ENCODE peak calls at places on chromosome 4, in nine cellular contexts. One of them, this sample, is unnamed.

GRCh38 chr4:3399277-3400194 is 42.2 kb upstream of the HGFAC start:
- DNase-seq in cardiac fibroblast: peak
- DNase-seq in Calu3: no peak
- DNase-seq in fibroblast of mammary gland: peak
- DNase-seq in brain microvascular endothelial cell: peak
- DNase-seq in heart right ventricle: peak
- DNase-seq in astrocyte of the spinal cord: peak
- DNase-seq in GM13977: no peak
- DNase-seq in GM12878: no peak
- DNase-seq in this sample: no peak

GRCh38 chr4:103998752-103999151 is 279.0 kb upstream of the TACR3 start:
- DNase-seq in fibroblast of mammary gland: no peak
- DNase-seq in GM12878: no peak
- DNase-seq in Calu3: no peak
- DNase-seq in brain microvascular endothelial cell: no peak
- DNase-seq in GM13977: no peak
- DNase-seq in heart right ventricle: no peak
- DNase-seq in astrocyte of the spinal cord: no peak
- DNase-seq in cardiac fibroblast: no peak
- DNase-seq in this sample: no peak

GRCh38 chr4:186881521-186882220 is 158.0 kb upstream of the FAT1 start:
- DNase-seq in fibroblast of mammary gland: peak
- DNase-seq in cardiac fibroblast: no peak
- DNase-seq in Calu3: no peak
- DNase-seq in GM12878: no peak
- DNase-seq in astrocyte of the spinal cord: peak
- DNase-seq in heart right ventricle: no peak
- DNase-seq in brain microvascular endothelial cell: peak
- DNase-seq in GM13977: no peak
- DNase-seq in this sample: no peak

GRCh38 chr4:18192901-18193300 is 171.3 kb upstream of the LCORL start:
- DNase-seq in fibroblast of mammary gland: no peak
- DNase-seq in heart right ventricle: no peak
- DNase-seq in brain microvascular endothelial cell: no peak
- DNase-seq in Calu3: no peak
- DNase-seq in astrocyte of the spinal cord: no peak
- DNase-seq in cardiac fibroblast: no peak
- DNase-seq in GM12878: no peak
- DNase-seq in GM13977: no peak
- DNase-seq in this sample: no peak

GRCh38 chr4:154927126-154927525 is 146.1 kb downstream of the RBM46 start:
- DNase-seq in heart right ventricle: no peak
- DNase-seq in GM12878: no peak
- DNase-seq in GM13977: no peak
- DNase-seq in astrocyte of the spinal cord: no peak
- DNase-seq in fibroblast of mammary gland: no peak
- DNase-seq in cardiac fibroblast: no peak
- DNase-seq in brain microvascular endothelial cell: no peak
- DNase-seq in Calu3: no peak
- DNase-seq in this sample: no peak

GRCh38 chr4:164935363-164935762 is 42.1 kb downstream of the TRIM61 start:
- DNase-seq in astrocyte of the spinal cord: no peak
- DNase-seq in cardiac fibroblast: no peak
- DNase-seq in heart right ventricle: no peak
- DNase-seq in GM13977: peak
- DNase-seq in Calu3: peak
- DNase-seq in GM12878: peak
- DNase-seq in brain microvascular endothelial cell: peak
- DNase-seq in fibroblast of mammary gland: no peak
- DNase-seq in this sample: peak

GRCh38 chr4:58507079-58507478 is 1396.9 kb upstream of the IGFBP7 start:
- DNase-seq in Calu3: no peak
- DNase-seq in brain microvascular endothelial cell: no peak
- DNase-seq in astrocyte of the spinal cord: no peak
- DNase-seq in heart right ventricle: no peak
- DNase-seq in cardiac fibroblast: no peak
- DNase-seq in GM12878: no peak
- DNase-seq in fibroblast of mammary gland: no peak
- DNase-seq in GM13977: no peak
- DNase-seq in this sample: no peak

GRCh38 chr4:26298198-26298950 is 22.4 kb upstream of the RBPJ start:
- DNase-seq in heart right ventricle: no peak
- DNase-seq in cardiac fibroblast: peak
- DNase-seq in brain microvascular endothelial cell: no peak
- DNase-seq in fibroblast of mammary gland: peak
- DNase-seq in Calu3: no peak
- DNase-seq in GM13977: no peak
- DNase-seq in GM12878: no peak
- DNase-seq in astrocyte of the spinal cord: peak
- DNase-seq in this sample: no peak

GRCh38 chr4:41216294-41217019 is 2.1 kb upstream of the APBB2 start:
- DNase-seq in cardiac fibroblast: peak
- DNase-seq in astrocyte of the spinal cord: peak
- DNase-seq in GM13977: peak
- DNase-seq in brain microvascular endothelial cell: no peak
- DNase-seq in fibroblast of mammary gland: peak
- DNase-seq in Calu3: peak
- DNase-seq in GM12878: peak
- DNase-seq in heart right ventricle: peak
- DNase-seq in this sample: peak

GRCh38 chr4:84031401-84031800 is 467.7 kb downstream of the NKX6-1 start:
- DNase-seq in brain microvascular endothelial cell: no peak
- DNase-seq in fibroblast of mammary gland: no peak
- DNase-seq in GM12878: no peak
- DNase-seq in astrocyte of the spinal cord: no peak
- DNase-seq in GM13977: no peak
- DNase-seq in Calu3: no peak
- DNase-seq in cardiac fibroblast: no peak
- DNase-seq in heart right ventricle: no peak
- DNase-seq in this sample: no peak

GRCh38 chr4:22427676-22428075 is 88.2 kb downstream of the ADGRA3 start:
- DNase-seq in GM13977: no peak
- DNase-seq in astrocyte of the spinal cord: no peak
- DNase-seq in cardiac fibroblast: no peak
- DNase-seq in Calu3: no peak
- DNase-seq in fibroblast of mammary gland: no peak
- DNase-seq in heart right ventricle: no peak
- DNase-seq in GM12878: no peak
- DNase-seq in brain microvascular endothelial cell: no peak
- DNase-seq in this sample: no peak

GRCh38 chr4:133275246-133275645 is 126.2 kb downstream of the PCDH10 start:
- DNase-seq in heart right ventricle: no peak
- DNase-seq in astrocyte of the spinal cord: peak
- DNase-seq in brain microvascular endothelial cell: no peak
- DNase-seq in GM13977: no peak
- DNase-seq in fibroblast of mammary gland: no peak
- DNase-seq in GM12878: no peak
- DNase-seq in cardiac fibroblast: no peak
- DNase-seq in Calu3: no peak
- DNase-seq in this sample: no peak

GRCh38 chr4:118753685-118754084 is 68.5 kb downstream of the METTL14 start:
- DNase-seq in cardiac fibroblast: no peak
- DNase-seq in heart right ventricle: no peak
- DNase-seq in Calu3: no peak
- DNase-seq in brain microvascular endothelial cell: no peak
- DNase-seq in astrocyte of the spinal cord: no peak
- DNase-seq in GM12878: no peak
- DNase-seq in GM13977: no peak
- DNase-seq in fibroblast of mammary gland: no peak
- DNase-seq in this sample: no peak

GRCh38 chr4:41145571-41146078 is 68.7 kb downstream of the APBB2 start:
- DNase-seq in Calu3: no peak
- DNase-seq in brain microvascular endothelial cell: no peak
- DNase-seq in GM12878: peak
- DNase-seq in GM13977: no peak
- DNase-seq in astrocyte of the spinal cord: peak
- DNase-seq in cardiac fibroblast: peak
- DNase-seq in heart right ventricle: no peak
- DNase-seq in fibroblast of mammary gland: peak
- DNase-seq in this sample: no peak

GRCh38 chr4:123673971-123674370 is 277.4 kb downstream of the SPRY1 start:
- DNase-seq in astrocyte of the spinal cord: peak
- DNase-seq in fibroblast of mammary gland: peak
- DNase-seq in brain microvascular endothelial cell: no peak
- DNase-seq in heart right ventricle: no peak
- DNase-seq in GM12878: no peak
- DNase-seq in Calu3: no peak
- DNase-seq in GM13977: no peak
- DNase-seq in cardiac fibroblast: no peak
- DNase-seq in this sample: no peak

GRCh38 chr4:165464813-165465381 is 86.1 kb downstream of the CPE start:
- DNase-seq in Calu3: no peak
- DNase-seq in brain microvascular endothelial cell: peak
- DNase-seq in cardiac fibroblast: peak
- DNase-seq in fibroblast of mammary gland: peak
- DNase-seq in astrocyte of the spinal cord: peak
- DNase-seq in GM13977: peak
- DNase-seq in GM12878: no peak
- DNase-seq in heart right ventricle: no peak
- DNase-seq in this sample: peak

GRCh38 chr4:76251448-76252270 is at the start of gene FAM47E:
- DNase-seq in brain microvascular endothelial cell: peak
- DNase-seq in fibroblast of mammary gland: peak
- DNase-seq in Calu3: peak
- DNase-seq in GM12878: no peak
- DNase-seq in GM13977: peak
- DNase-seq in heart right ventricle: peak
- DNase-seq in cardiac fibroblast: peak
- DNase-seq in astrocyte of the spinal cord: peak
- DNase-seq in this sample: peak
- TF ChIP-seq CTCF in brain microvascular endothelial cell: peak
- TF ChIP-seq CTCF in fibroblast of mammary gland: no peak
- TF ChIP-seq CTCF in Calu3: peak
- TF ChIP-seq CTCF in GM12878: peak
- TF ChIP-seq CTCF in GM13977: peak
- TF ChIP-seq CTCF in heart right ventricle: peak
- TF ChIP-seq CTCF in cardiac fibroblast: peak
- TF ChIP-seq CTCF in astrocyte of the spinal cord: peak
- TF ChIP-seq CTCF in this sample: peak

GRCh38 chr4:130306566-130306965 is 1210.6 kb downstream of the C4orf33 start:
- DNase-seq in astrocyte of the spinal cord: no peak
- DNase-seq in brain microvascular endothelial cell: no peak
- DNase-seq in cardiac fibroblast: no peak
- DNase-seq in fibroblast of mammary gland: no peak
- DNase-seq in heart right ventricle: no peak
- DNase-seq in GM12878: no peak
- DNase-seq in Calu3: no peak
- DNase-seq in GM13977: no peak
- DNase-seq in this sample: no peak
- TF ChIP-seq CTCF in astrocyte of the spinal cord: no peak
- TF ChIP-seq CTCF in brain microvascular endothelial cell: peak
- TF ChIP-seq CTCF in cardiac fibroblast: no peak
- TF ChIP-seq CTCF in fibroblast of mammary gland: no peak
- TF ChIP-seq CTCF in heart right ventricle: no peak
- TF ChIP-seq CTCF in GM12878: no peak
- TF ChIP-seq CTCF in Calu3: no peak
- TF ChIP-seq CTCF in GM13977: peak
- TF ChIP-seq CTCF in this sample: no peak

GRCh38 chr4:31674313-31674947 is 954.3 kb downstream of the PCDH7 start:
- DNase-seq in heart right ventricle: no peak
- DNase-seq in brain microvascular endothelial cell: peak
- DNase-seq in cardiac fibroblast: peak
- DNase-seq in astrocyte of the spinal cord: no peak
- DNase-seq in GM12878: no peak
- DNase-seq in GM13977: peak
- DNase-seq in Calu3: no peak
- DNase-seq in fibroblast of mammary gland: peak
- DNase-seq in this sample: peak
- TF ChIP-seq CTCF in heart right ventricle: peak
- TF ChIP-seq CTCF in brain microvascular endothelial cell: peak
- TF ChIP-seq CTCF in cardiac fibroblast: peak
- TF ChIP-seq CTCF in astrocyte of the spinal cord: peak
- TF ChIP-seq CTCF in GM12878: peak
- TF ChIP-seq CTCF in GM13977: peak
- TF ChIP-seq CTCF in Calu3: no peak
- TF ChIP-seq CTCF in fibroblast of mammary gland: peak
- TF ChIP-seq CTCF in this sample: peak

GRCh38 chr4:8307126-8307525 is 37.6 kb downstream of the HTRA3 start:
- DNase-seq in cardiac fibroblast: no peak
- DNase-seq in Calu3: no peak
- DNase-seq in heart right ventricle: no peak
- DNase-seq in astrocyte of the spinal cord: no peak
- DNase-seq in brain microvascular endothelial cell: no peak
- DNase-seq in fibroblast of mammary gland: no peak
- DNase-seq in GM12878: no peak
- DNase-seq in GM13977: no peak
- DNase-seq in this sample: no peak

GRCh38 chr4:8304827-8305695 is 35.5 kb downstream of the HTRA3 start:
- DNase-seq in brain microvascular endothelial cell: no peak
- DNase-seq in GM12878: no peak
- DNase-seq in astrocyte of the spinal cord: no peak
- DNase-seq in GM13977: no peak
- DNase-seq in fibroblast of mammary gland: no peak
- DNase-seq in cardiac fibroblast: no peak
- DNase-seq in heart right ventricle: no peak
- DNase-seq in Calu3: no peak
- DNase-seq in this sample: no peak

GRCh38 chr4:8307714-8308113 is 38.2 kb downstream of the HTRA3 start:
- DNase-seq in cardiac fibroblast: no peak
- DNase-seq in GM13977: no peak
- DNase-seq in fibroblast of mammary gland: no peak
- DNase-seq in GM12878: no peak
- DNase-seq in brain microvascular endothelial cell: no peak
- DNase-seq in Calu3: no peak
- DNase-seq in heart right ventricle: no peak
- DNase-seq in astrocyte of the spinal cord: no peak
- DNase-seq in this sample: no peak

GRCh38 chr4:8306511-8307021 is 37.0 kb downstream of the HTRA3 start:
- DNase-seq in astrocyte of the spinal cord: no peak
- DNase-seq in heart right ventricle: no peak
- DNase-seq in Calu3: no peak
- DNase-seq in cardiac fibroblast: peak
- DNase-seq in fibroblast of mammary gland: no peak
- DNase-seq in brain microvascular endothelial cell: no peak
- DNase-seq in GM13977: no peak
- DNase-seq in GM12878: no peak
- DNase-seq in this sample: no peak

GRCh38 chr4:8305851-8306361 is 36.4 kb downstream of the HTRA3 start:
- DNase-seq in heart right ventricle: peak
- DNase-seq in fibroblast of mammary gland: peak
- DNase-seq in brain microvascular endothelial cell: no peak
- DNase-seq in Calu3: no peak
- DNase-seq in GM12878: no peak
- DNase-seq in GM13977: no peak
- DNase-seq in astrocyte of the spinal cord: no peak
- DNase-seq in cardiac fibroblast: no peak
- DNase-seq in this sample: no peak
- TF ChIP-seq CTCF in heart right ventricle: peak
- TF ChIP-seq CTCF in fibroblast of mammary gland: peak
- TF ChIP-seq CTCF in brain microvascular endothelial cell: peak
- TF ChIP-seq CTCF in Calu3: no peak
- TF ChIP-seq CTCF in GM12878: no peak
- TF ChIP-seq CTCF in GM13977: no peak
- TF ChIP-seq CTCF in astrocyte of the spinal cord: no peak
- TF ChIP-seq CTCF in cardiac fibroblast: no peak
- TF ChIP-seq CTCF in this sample: no peak